ENCODE peak calls at places on chromosome 1, in four cellular contexts. Q is ovary, Z is adrenal gland, H is HepG2. D is an unnamed sample.

GRCh38 chr1:10901091-10901893 is 104.8 kb upstream of the CASZ1 start:
- DNase-seq in Q (no peak), H (no peak), Z (no peak), D (peak)

GRCh38 chr1:6465461-6466005 is 440 bp downstream of the TNFRSF25 start:
- DNase-seq in Q (no peak), Z (no peak), H (no peak), D (no peak)

GRCh38 chr1:205248793-205249601 is 21.3 kb downstream of the TMCC2 start:
- DNase-seq in Z (peak), H (no peak), Q (peak), D (no peak)

GRCh38 chr1:27049607-27050006 is 37.0 kb upstream of the TENT5B start:
- DNase-seq in Q (no peak), Z (no peak), H (no peak), D (no peak)

GRCh38 chr1:34984435-34985062 is 598 bp downstream of the TMEM35B start:
- DNase-seq in H (no peak), Q (peak), Z (peak), D (peak)

GRCh38 chr1:1542766-1543705 is 2.6 kb upstream of the TMEM240 start:
- DNase-seq in H (no peak), Q (no peak), Z (peak), D (peak)

GRCh38 chr1:212529211-212529731 is 79.3 kb upstream of the ATF3 start:
- DNase-seq in H (no peak), Z (peak), Q (no peak), D (no peak)

GRCh38 chr1:16905112-16905855 is 9.5 kb downstream of the RNU1-2 start:
- DNase-seq in Q (no peak), Z (peak), H (peak), D (no peak)

GRCh38 chr1:159825564-159825963 is 1.1 kb upstream of the SLAMF8 start:
- DNase-seq in H (peak), Z (no peak), Q (no peak), D (no peak)

GRCh38 chr1:229843627-229844238 is 217.7 kb downstream of the URB2 start:
- DNase-seq in Q (no peak), Z (peak), H (peak), D (no peak)

GRCh38 chr1:176855434-176855745 is 309.1 kb downstream of the ASTN1 start:
- DNase-seq in Q (no peak), Z (no peak), H (no peak), D (no peak)

GRCh38 chr1:53959664-53960250 is 13.6 kb downstream of the LRRC42 start:
- DNase-seq in H (peak), Z (no peak), Q (no peak), D (no peak)

GRCh38 chr1:185821612-185822385 is 87.6 kb downstream of the HMCN1 start:
- DNase-seq in Q (no peak), H (no peak), Z (no peak), D (no peak)

GRCh38 chr1:229756666-229757065 is 130.6 kb downstream of the URB2 start:
- DNase-seq in Q (no peak), H (no peak), Z (no peak), D (no peak)

GRCh38 chr1:216175714-216176113 is 247.5 kb downstream of the USH2A start:
- DNase-seq in H (no peak), Z (no peak), Q (no peak), D (no peak)

GRCh38 chr1:93155335-93155734 is 24.9 kb downstream of the TMED5 start:
- DNase-seq in Z (no peak), Q (no peak), H (no peak), D (no peak)

GRCh38 chr1:108011295-108011694 is 46.3 kb upstream of the VAV3 start:
- DNase-seq in H (no peak), Q (no peak), Z (no peak), D (no peak)

GRCh38 chr1:115706774-115707425 is 61.6 kb downstream of the CASQ2 start:
- DNase-seq in Q (no peak), Z (peak), H (peak), D (no peak)

GRCh38 chr1:44239337-44239960 is 26.2 kb downstream of the DMAP1 start:
- DNase-seq in Z (no peak), Q (peak), H (peak), D (no peak)

GRCh38 chr1:105260018-105260417 is 1510.3 kb downstream of the AMY1C start:
- DNase-seq in Z (no peak), Q (no peak), H (no peak), D (no peak)

GRCh38 chr1:81305997-81306452 is 494.7 kb upstream of the ADGRL2 start:
- DNase-seq in H (no peak), Z (peak), Q (no peak), D (no peak)

GRCh38 chr1:165605246-165605645 is 25.8 kb upstream of the MGST3 start:
- DNase-seq in Z (no peak), H (no peak), Q (no peak), D (no peak)

GRCh38 chr1:3649342-3650247 is at the start of gene WRAP73:
- DNase-seq in Q (peak), H (peak), Z (peak), D (peak)
- H3K27ac ChIP-seq in Q (no peak), H (no peak), Z (no peak), D (no peak)

DNA sequence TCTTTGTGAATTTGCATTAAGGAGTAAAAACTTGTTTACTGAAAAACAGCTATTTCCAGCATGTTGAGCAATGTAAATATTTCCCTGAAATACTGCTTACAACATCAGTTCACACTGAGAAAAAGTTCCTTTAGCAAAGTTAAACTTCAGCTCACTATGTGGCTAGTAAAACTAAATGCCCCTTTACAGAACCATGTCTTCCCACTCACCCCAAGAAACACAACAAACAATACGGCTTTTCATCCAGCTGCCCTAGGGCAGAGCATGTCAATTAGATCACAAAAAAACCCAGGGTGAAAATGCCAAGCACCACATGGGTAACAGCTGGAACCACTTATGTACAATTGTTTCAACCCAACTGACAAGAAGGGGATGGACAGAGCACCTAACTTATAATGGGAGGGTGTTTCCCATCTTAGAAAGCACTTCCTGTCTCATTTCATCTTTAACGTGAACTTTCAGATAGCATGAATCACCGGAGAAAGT is 6.7 kb downstream of the NID1 start:
- DNase-seq in Z (no peak), Q (no peak), H (no peak), D (no peak)
- TF ChIP-seq POLR2A in Z (no peak), Q (no peak), H (no peak), D (no peak)

DNA sequence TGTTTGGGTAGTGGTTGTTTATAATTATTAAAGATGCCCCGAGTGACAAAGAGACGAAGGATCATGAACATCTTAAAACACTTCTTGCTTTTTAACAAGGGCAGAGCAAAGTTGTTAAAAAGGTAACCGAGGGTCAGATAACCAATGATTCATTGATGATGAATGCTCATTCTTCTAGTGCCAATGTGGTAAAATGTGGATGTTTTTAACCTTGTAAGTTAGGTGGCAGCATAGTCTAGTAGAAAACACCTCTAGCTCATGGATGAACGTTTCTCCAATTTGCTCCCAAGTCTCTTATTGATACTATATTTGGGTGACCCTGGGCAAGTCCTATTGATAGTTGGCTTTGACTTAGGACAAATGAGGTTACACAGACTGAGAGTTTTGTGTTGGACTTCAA is 167.9 kb downstream of the KIF26B start:
- DNase-seq in H (no peak), Z (no peak), Q (no peak), D (no peak)
- TF ChIP-seq CTCF in H (no peak), Z (peak), Q (no peak), D (no peak)

GRCh38 chr1:85316324-85316723 is 39.9 kb upstream of the BCL10 start:
- DNase-seq in H (no peak), Z (no peak), Q (no peak), D (no peak)

GRCh38 chr1:85315789-85316188 is 39.4 kb upstream of the BCL10 start:
- DNase-seq in H (no peak), Q (no peak), Z (no peak), D (no peak)

GRCh38 chr1:85313888-85314696 is 37.7 kb upstream of the BCL10 start:
- DNase-seq in Z (peak), H (no peak), Q (no peak), D (no peak)

GRCh38 chr1:85317580-85317979 is 41.1 kb upstream of the BCL10 start:
- DNase-seq in Q (no peak), H (no peak), Z (no peak), D (no peak)

DNA sequence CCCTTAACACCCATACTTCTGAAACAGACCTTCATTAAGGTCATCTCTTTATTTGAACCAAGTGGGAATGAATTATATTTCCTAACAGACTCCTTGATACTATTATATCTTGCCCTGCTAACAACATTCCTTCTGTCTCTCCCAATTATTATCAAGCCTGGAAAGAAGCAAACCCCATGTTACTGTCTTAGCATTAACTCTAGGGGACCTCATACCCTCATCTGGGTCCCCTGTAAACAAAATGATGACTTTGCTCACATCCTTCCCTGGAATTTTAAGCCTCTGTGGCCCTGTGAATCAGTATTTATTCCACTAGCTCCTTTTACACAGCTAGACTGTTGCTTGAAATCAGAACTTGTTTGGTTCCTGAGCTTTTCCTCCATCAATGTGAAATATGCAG is 38.3 kb upstream of the BCL10 start:
- DNase-seq in H (no peak), Z (no peak), Q (no peak), D (no peak)
- H3K27ac ChIP-seq in H (no peak), Z (no peak), Q (no peak), D (no peak)